ENCODE peak calls at places on chromosomes 7 and 10, in nine cellular contexts. H is NCI-H510A; E is dorsolateral prefrontal cortex; T is cardiac muscle cell; L is left colon; X is EL; M is testis; K is COR-L47; Z is stimulated activated CD8-positive, alpha-beta memory T cell treated with anti-CD3 and anti-CD28 coated beads, Interleukin-4, amount 100 ng/mL, for 1 hour. U is an unnamed sample.

GRCh38 chr7:100829150-100829716 is 1.9 kb upstream of the EPHB4 start:
- DNase-seq in H (no peak), E (no peak), T (peak), L (no peak), X (no peak), M (no peak), K (no peak), Z (no peak), U (peak)

GRCh38 chr7:3197567-3198212 is 103.4 kb upstream of the SDK1 start:
- DNase-seq in H (no peak), E (no peak), T (no peak), L (no peak), X (no peak), M (no peak), K (no peak), Z (no peak), U (no peak)

GRCh38 chr7:77247206-77247850 is 47.7 kb upstream of the FGL2 start:
- DNase-seq in H (peak), E (no peak), T (peak), L (peak), X (peak), M (peak), K (peak), Z (peak), U (peak)

GRCh38 chr10:43957267-43958070 is 308.8 kb upstream of the ZNF32 start:
- DNase-seq in H (no peak), E (no peak), T (no peak), L (no peak), X (no peak), M (no peak), K (no peak), Z (no peak), U (no peak)

GRCh38 chr7:125568799-125569198 is 639.2 kb upstream of the POT1 start:
- DNase-seq in H (no peak), E (no peak), T (no peak), L (no peak), X (no peak), M (no peak), K (no peak), Z (no peak), U (no peak)

GRCh38 chr7:134422646-134423045 is 36.3 kb downstream of the AKR1B1 start:
- DNase-seq in H (no peak), E (no peak), T (no peak), L (no peak), X (no peak), M (no peak), K (no peak), Z (no peak), U (no peak)

GRCh38 chr7:158422551-158423189 is 165.0 kb downstream of the PTPRN2 start:
- DNase-seq in H (no peak), E (no peak), T (no peak), L (no peak), X (no peak), M (no peak), K (no peak), Z (no peak), U (no peak)

GRCh38 chr7:101636822-101637623 is 7.9 kb upstream of the MYL10 start:
- DNase-seq in H (no peak), E (no peak), T (no peak), L (no peak), X (peak), M (no peak), K (peak), Z (no peak), U (no peak)

GRCh38 chr7:80851896-80852476 is 66.9 kb downstream of the SEMA3C start:
- DNase-seq in H (no peak), E (no peak), T (peak), L (no peak), X (peak), M (no peak), K (no peak), Z (no peak), U (no peak)

GRCh38 chr7:74356589-74357315 is 67.5 kb downstream of the CLIP2 start:
- DNase-seq in H (no peak), E (no peak), T (no peak), L (no peak), X (peak), M (no peak), K (no peak), Z (no peak), U (no peak)

GRCh38 chr7:140525741-140526140 is 46.4 kb upstream of the MKRN1 start:
- DNase-seq in H (no peak), E (no peak), T (peak), L (peak), X (no peak), M (no peak), K (no peak), Z (no peak), U (no peak)